ENCODE peak calls at places on chromosome 19, in eight cellular contexts. Y is choroid plexus epithelial cell; T is stimulated activated CD4-positive, alpha-beta T cell treated with anti-CD3 and anti-CD28 coated beads, Interleukin-2, amount 100 ng/mL, for 24 hours; G is kidney epithelial cell; I is sciatic nerve; A is SHP77 treated with DMSO at 0.1 percent for 48 hours; U is GM12865; L is astrocyte of the hippocampus. H is an unnamed sample.

GRCh38 chr19:39676004-39676403 is 20.3 kb downstream of the LGALS16 start:
- DNase-seq in Y (no peak), L (no peak), A (no peak), T (no peak), I (no peak), G (no peak), U (peak), H (no peak)

GRCh38 chr19:56566904-56567273 is 379 bp upstream of the ZNF470 start:
- DNase-seq in I (peak), A (no peak), U (peak), G (no peak), Y (peak), T (peak), L (no peak), H (peak)

GRCh38 chr19:52070496-52070895 is 21.9 kb upstream of the ZNF432 start:
- DNase-seq in U (no peak), A (no peak), G (no peak), T (no peak), Y (peak), I (no peak), L (peak), H (no peak)

GRCh38 chr19:54644056-54644455 is 13.8 kb downstream of the LILRB1 start:
- DNase-seq in Y (no peak), L (no peak), I (peak), T (no peak), G (no peak), A (no peak), U (no peak), H (peak)

GRCh38 chr19:41860419-41861097 is 503 bp downstream of the RPS19 start:
- DNase-seq in G (no peak), I (no peak), L (peak), A (no peak), T (peak), U (peak), Y (peak), H (peak)

GRCh38 chr19:7856679-7857663 is 17.2 kb downstream of the PRR36 start:
- DNase-seq in I (no peak), G (no peak), Y (no peak), T (no peak), L (no peak), U (no peak), A (no peak), H (no peak)

GRCh38 chr19:29675650-29676186 is 10.5 kb downstream of the PLEKHF1 start:
- DNase-seq in T (no peak), L (no peak), G (no peak), I (peak), Y (no peak), A (no peak), U (no peak), H (peak)

GRCh38 chr19:1492474-1493006 is 1.6 kb downstream of the REEP6 start:
- DNase-seq in A (no peak), T (no peak), I (peak), U (no peak), L (no peak), Y (no peak), G (no peak), H (peak)

GRCh38 chr19:9986787-9987281 is 23.5 kb downstream of the COL5A3 start:
- DNase-seq in T (no peak), Y (peak), U (no peak), L (peak), G (no peak), A (no peak), I (no peak), H (peak)

GRCh38 chr19:55283548-55284393 is at the start of gene BRSK1:
- DNase-seq in T (peak), A (no peak), Y (peak), I (peak), G (no peak), U (no peak), L (peak), H (peak)

GRCh38 chr19:18943465-18943864 is 2.4 kb upstream of the HOMER3 start:
- DNase-seq in U (no peak), G (no peak), Y (no peak), L (no peak), T (no peak), A (no peak), I (no peak), H (no peak)

GRCh38 chr19:35901854-35902661 is at the start of gene HCST:
- DNase-seq in I (no peak), T (no peak), L (no peak), G (no peak), U (peak), A (no peak), Y (no peak), H (no peak)

GRCh38 chr19:31570718-31571117 is 221.5 kb upstream of the TSHZ3 start:
- DNase-seq in Y (no peak), U (no peak), I (no peak), A (no peak), G (no peak), L (no peak), T (no peak), H (peak)

GRCh38 chr19:43699506-43700367 is 16.1 kb upstream of the IRGC start:
- DNase-seq in G (no peak), L (peak), T (peak), Y (peak), I (peak), A (no peak), U (no peak), H (peak)

GRCh38 chr19:36524617-36525016 is 3.5 kb downstream of the ZNF260 start:
- DNase-seq in G (no peak), L (no peak), T (no peak), Y (no peak), I (no peak), A (no peak), U (no peak), H (no peak)

GRCh38 chr19:2171349-2172145 is 7.8 kb downstream of the DOT1L start:
- DNase-seq in T (peak), Y (peak), L (peak), A (no peak), U (peak), G (no peak), I (no peak), H (no peak)

GRCh38 chr19:12035220-12036172 is at the start of gene ZNF433:
- DNase-seq in Y (peak), L (peak), T (peak), U (peak), I (peak), G (peak), A (peak), H (peak)

GRCh38 chr19:3389446-3389778 is 23.0 kb downstream of the NFIC start:
- DNase-seq in Y (no peak), G (no peak), A (no peak), L (no peak), T (no peak), I (no peak), U (no peak), H (no peak)

GRCh38 chr19:42386974-42387707 is 3.0 kb downstream of the CNFN start:
- DNase-seq in T (peak), L (peak), G (peak), I (peak), U (peak), A (peak), Y (peak), H (peak)

GRCh38 chr19:1942078-1942933 is 1.3 kb downstream of the CSNK1G2 start:
- DNase-seq in U (peak), L (peak), G (no peak), Y (peak), I (peak), T (peak), A (peak), H (peak)

GRCh38 chr19:52140077-52140710 is 456 bp upstream of the ZNF616 start:
- DNase-seq in U (no peak), I (no peak), T (no peak), L (no peak), G (no peak), Y (no peak), A (no peak), H (no peak)

GRCh38 chr19:58482372-58482771 is 6.2 kb downstream of the ZNF446 start:
- DNase-seq in T (no peak), Y (no peak), A (no peak), U (no peak), L (no peak), I (no peak), G (no peak), H (no peak)

GRCh38 chr19:58338825-58339558 is 12.2 kb downstream of the ZSCAN22 start:
- DNase-seq in G (no peak), L (no peak), T (no peak), I (no peak), Y (no peak), A (no peak), U (no peak), H (no peak)

GRCh38 chr19:55661826-55662225 is 7.0 kb downstream of the U2AF2 start:
- DNase-seq in L (no peak), Y (no peak), G (no peak), T (no peak), U (no peak), A (no peak), I (no peak), H (no peak)

GRCh38 chr19:41064974-41065569 is 23.2 kb upstream of the CYP2A13 start:
- DNase-seq in L (peak), A (no peak), I (no peak), U (peak), T (no peak), G (no peak), Y (peak), H (no peak)

GRCh38 chr19:35555301-35556005 is 8.0 kb downstream of the ATP4A start:
- DNase-seq in A (no peak), L (peak), T (no peak), I (no peak), U (peak), Y (peak), G (no peak), H (no peak)

GRCh38 chr19:6718741-6719539 is 1.5 kb downstream of the C3 start:
- DNase-seq in U (peak), T (peak), I (no peak), A (no peak), Y (no peak), L (no peak), G (no peak), H (peak)

GRCh38 chr19:46000497-46001246 is 5.4 kb downstream of the CCDC61 start:
- DNase-seq in U (peak), A (peak), I (no peak), L (peak), T (peak), G (no peak), Y (peak), H (no peak)

GRCh38 chr19:16161848-16162247 is 11.5 kb downstream of the CIB3 start:
- DNase-seq in L (peak), U (no peak), I (no peak), Y (peak), T (peak), G (peak), A (no peak), H (no peak)

GRCh38 chr19:1850809-1851544 is 2.7 kb upstream of the REXO1 start:
- DNase-seq in U (no peak), I (no peak), T (no peak), G (no peak), L (no peak), A (no peak), Y (no peak), H (no peak)

GRCh38 chr19:4119763-4120162 is 4.2 kb downstream of the MAP2K2 start:
- DNase-seq in L (no peak), I (no peak), Y (no peak), T (no peak), G (no peak), A (no peak), U (no peak), H (no peak)

GRCh38 chr19:21482863-21483276 is 22.5 kb upstream of the ZNF429 start:
- DNase-seq in I (peak), L (no peak), G (no peak), U (peak), A (no peak), Y (peak), T (peak), H (peak)

GRCh38 chr19:4233282-4233853 is 4.0 kb downstream of the EBI3 start:
- DNase-seq in U (peak), L (peak), Y (peak), T (peak), G (no peak), A (peak), I (peak), H (no peak)

GRCh38 chr19:7500811-7501450 is 12.1 kb upstream of the PEX11G start:
- DNase-seq in L (peak), T (peak), G (no peak), U (peak), Y (no peak), A (peak), I (no peak), H (no peak)

GRCh38 chr19:45474191-45474940 is 6.6 kb downstream of the FOSB start:
- DNase-seq in L (peak), I (no peak), Y (no peak), U (no peak), A (no peak), G (no peak), T (no peak), H (no peak)

GRCh38 chr19:49950956-49951526 is 9.9 kb downstream of the SIGLEC11 start:
- DNase-seq in G (no peak), A (no peak), L (no peak), I (no peak), U (no peak), Y (no peak), T (no peak), H (no peak)

GRCh38 chr19:35224681-35225604 is 3.6 kb downstream of the FAM187B start:
- DNase-seq in Y (no peak), L (no peak), I (no peak), T (no peak), G (no peak), U (no peak), A (no peak), H (no peak)

GRCh38 chr19:884420-885211 is 8.4 kb downstream of the MED16 start:
- DNase-seq in A (no peak), G (no peak), I (no peak), L (no peak), U (no peak), T (no peak), Y (no peak), H (no peak)

GRCh38 chr19:20371911-20372310 is 193.7 kb downstream of the ZNF737 start:
- DNase-seq in L (no peak), A (no peak), G (no peak), I (no peak), Y (no peak), T (no peak), U (no peak), H (no peak)

GRCh38 chr19:1665565-1666047 is 13.2 kb upstream of the TCF3 start:
- DNase-seq in G (no peak), U (peak), T (no peak), A (no peak), Y (no peak), I (no peak), L (no peak), H (no peak)